ENCODE peak calls at places on chromosome 9, in nine cellular contexts. A is central memory CD4-positive, alpha-beta T cell; B is NCI-H446; F is BJ; Z is mesothelial cell of epicardium; Q is stimulated activated CD8-positive, alpha-beta memory T cell treated with anti-CD3 and anti-CD28 coated beads, Interleukin-4, amount 100 ng/mL, for 48 hours; C is activated naive CD8-positive, alpha-beta T cell treated with anti-CD3 and anti-CD28 coated beads for 36 hours; W is H4; X is H54. M is an unnamed sample.

GRCh38 chr9:116087751-116088194 is 65.8 kb upstream of the PAPPA start:
- DNase-seq in W (peak), X (peak), Q (no peak), B (no peak), F (no peak), Z (no peak), C (no peak), A (no peak), M (no peak)

GRCh38 chr9:110115868-110116542 is 92.0 kb downstream of the C9orf152 start:
- DNase-seq in A (no peak), C (no peak), Z (no peak), W (no peak), Q (no peak), X (peak), F (no peak), B (no peak), M (no peak)

GRCh38 chr9:38641985-38642864 is 21.8 kb upstream of the ANKRD18A start:
- DNase-seq in Q (no peak), Z (no peak), A (no peak), X (peak), W (peak), F (no peak), C (no peak), B (peak), M (no peak)

GRCh38 chr9:133702798-133703570 is 35.2 kb downstream of the SARDH start:
- DNase-seq in A (no peak), C (peak), B (no peak), Q (peak), X (no peak), F (no peak), W (no peak), Z (no peak), M (no peak)

GRCh38 chr9:112914524-112914923 is 23.8 kb upstream of the SLC46A2 start:
- DNase-seq in Q (no peak), B (no peak), F (no peak), A (no peak), C (no peak), Z (no peak), W (no peak), X (no peak), M (no peak)

GRCh38 chr9:38038307-38039089 is 30.5 kb downstream of the SHB start:
- DNase-seq in W (peak), X (no peak), B (no peak), A (no peak), Z (no peak), F (no peak), Q (no peak), C (no peak), M (no peak)

GRCh38 chr9:135485832-135486231 is 6.2 kb downstream of the PPP1R26 start:
- DNase-seq in Z (no peak), W (no peak), Q (no peak), C (no peak), B (no peak), X (no peak), A (no peak), F (no peak), M (no peak)

GRCh38 chr9:98380065-98380681 is 124.7 kb upstream of the TBC1D2 start:
- DNase-seq in B (no peak), F (no peak), Z (peak), W (peak), X (peak), C (no peak), Q (no peak), A (no peak), M (no peak)

GRCh38 chr9:130265431-130266235 is at the start of gene HMCN2:
- DNase-seq in A (no peak), Z (no peak), C (peak), F (no peak), X (no peak), Q (no peak), B (no peak), W (no peak), M (no peak)

GRCh38 chr9:87587356-87587745 is 89.7 kb downstream of the DAPK1 start:
- DNase-seq in Z (no peak), W (no peak), A (no peak), F (no peak), B (no peak), C (no peak), X (no peak), Q (no peak), M (no peak)

GRCh38 chr9:120578614-120579013 is 1.4 kb downstream of the CDK5RAP2 start:
- DNase-seq in B (no peak), F (no peak), A (no peak), W (no peak), C (no peak), Z (no peak), Q (no peak), X (no peak), M (no peak)

GRCh38 chr9:127987103-127987614 is 6.4 kb upstream of the EEIG1 start:
- DNase-seq in Z (no peak), B (no peak), A (no peak), X (peak), C (no peak), F (no peak), W (no peak), Q (no peak), M (no peak)

GRCh38 chr9:129146441-129146933 is 31.6 kb downstream of the IER5L start:
- DNase-seq in Q (no peak), F (no peak), A (no peak), Z (no peak), B (no peak), X (no peak), W (no peak), C (no peak), M (no peak)

GRCh38 chr9:706606-707451 is 134.7 kb upstream of the DMRT1 start:
- DNase-seq in C (peak), B (no peak), W (peak), Q (peak), A (no peak), Z (peak), F (no peak), X (peak), M (no peak)

M was measured in AG09319.